ENCODE peak calls at places on chromosomes 12 and 14, in seven cellular contexts. One of them, this sample, is unnamed.
A peak's percentile ranks its signal among the peaks of the same experiment; 100 is the strongest.

GRCh38 chr14:36442824-36443241 is 77.2 kb downstream of the NKX2-1 start:
- DNase-seq in transverse colon: no peak
- DNase-seq in suprapubic skin: no peak
- DNase-seq in right lobe of liver: no peak
- DNase-seq in lower lobe of right lung: no peak
- DNase-seq in fibroblast of lung: no peak
- DNase-seq in right atrium auricular region: no peak
- DNase-seq in this sample: no peak

GRCh38 chr12:103444983-103445382 is 50.8 kb downstream of the C12orf42 start:
- DNase-seq in lower lobe of right lung: no peak
- DNase-seq in right atrium auricular region: no peak
- DNase-seq in right lobe of liver: no peak
- DNase-seq in transverse colon: no peak
- DNase-seq in fibroblast of lung: no peak
- DNase-seq in suprapubic skin: no peak
- DNase-seq in this sample: no peak

GRCh38 chr14:105711058-105711620 is 184.8 kb downstream of the TMEM121 start:
- DNase-seq in lower lobe of right lung: no peak
- DNase-seq in transverse colon: no peak
- DNase-seq in right atrium auricular region: no peak
- DNase-seq in suprapubic skin: no peak
- DNase-seq in right lobe of liver: no peak
- DNase-seq in fibroblast of lung: no peak
- DNase-seq in this sample: peak; percentile 63

GRCh38 chr14:39614292-39614923 is 182.2 kb upstream of the FBXO33 start:
- DNase-seq in right lobe of liver: no peak
- DNase-seq in right atrium auricular region: no peak
- DNase-seq in fibroblast of lung: no peak
- DNase-seq in lower lobe of right lung: no peak
- DNase-seq in suprapubic skin: no peak
- DNase-seq in transverse colon: no peak
- DNase-seq in this sample: no peak

GRCh38 chr12:15778126-15778525 is 11.1 kb downstream of the EPS8 start:
- DNase-seq in suprapubic skin: no peak
- DNase-seq in fibroblast of lung: peak; percentile 88
- DNase-seq in right lobe of liver: no peak
- DNase-seq in lower lobe of right lung: no peak
- DNase-seq in right atrium auricular region: no peak
- DNase-seq in transverse colon: no peak
- DNase-seq in this sample: no peak

GRCh38 chr12:24960222-24960855 is 11.4 kb upstream of the BCAT1 start:
- DNase-seq in transverse colon: peak; percentile 20
- DNase-seq in suprapubic skin: no peak
- DNase-seq in right lobe of liver: no peak
- DNase-seq in lower lobe of right lung: no peak
- DNase-seq in right atrium auricular region: no peak
- DNase-seq in fibroblast of lung: peak; percentile 62
- DNase-seq in this sample: peak; percentile 57

GRCh38 chr14:78606111-78606510 is 435.9 kb downstream of the NRXN3 start:
- DNase-seq in lower lobe of right lung: no peak
- DNase-seq in right lobe of liver: no peak
- DNase-seq in transverse colon: no peak
- DNase-seq in right atrium auricular region: no peak
- DNase-seq in fibroblast of lung: peak; percentile 91
- DNase-seq in suprapubic skin: no peak
- DNase-seq in this sample: no peak

GRCh38 chr12:20105938-20106337 is 262.4 kb upstream of the PDE3A start:
- DNase-seq in right atrium auricular region: no peak
- DNase-seq in right lobe of liver: no peak
- DNase-seq in lower lobe of right lung: no peak
- DNase-seq in suprapubic skin: no peak
- DNase-seq in fibroblast of lung: peak; percentile 39
- DNase-seq in transverse colon: no peak
- DNase-seq in this sample: no peak

GRCh38 chr12:49552014-49552413 is 13.2 kb downstream of the KCNH3 start:
- DNase-seq in right atrium auricular region: no peak
- DNase-seq in lower lobe of right lung: no peak
- DNase-seq in fibroblast of lung: no peak
- DNase-seq in right lobe of liver: peak; percentile 90
- DNase-seq in transverse colon: no peak
- DNase-seq in suprapubic skin: no peak
- DNase-seq in this sample: no peak

GRCh38 chr12:41509655-41510054 is 321.5 kb downstream of the PDZRN4 start:
- DNase-seq in lower lobe of right lung: no peak
- DNase-seq in right lobe of liver: no peak
- DNase-seq in transverse colon: no peak
- DNase-seq in fibroblast of lung: no peak
- DNase-seq in suprapubic skin: no peak
- DNase-seq in right atrium auricular region: no peak
- DNase-seq in this sample: no peak

GRCh38 chr12:109710279-109710746 is 3.3 kb upstream of the FAM222A start:
- DNase-seq in right lobe of liver: no peak
- DNase-seq in suprapubic skin: no peak
- DNase-seq in right atrium auricular region: no peak
- DNase-seq in lower lobe of right lung: no peak
- DNase-seq in fibroblast of lung: peak; percentile 24
- DNase-seq in transverse colon: no peak
- DNase-seq in this sample: no peak

DNA sequence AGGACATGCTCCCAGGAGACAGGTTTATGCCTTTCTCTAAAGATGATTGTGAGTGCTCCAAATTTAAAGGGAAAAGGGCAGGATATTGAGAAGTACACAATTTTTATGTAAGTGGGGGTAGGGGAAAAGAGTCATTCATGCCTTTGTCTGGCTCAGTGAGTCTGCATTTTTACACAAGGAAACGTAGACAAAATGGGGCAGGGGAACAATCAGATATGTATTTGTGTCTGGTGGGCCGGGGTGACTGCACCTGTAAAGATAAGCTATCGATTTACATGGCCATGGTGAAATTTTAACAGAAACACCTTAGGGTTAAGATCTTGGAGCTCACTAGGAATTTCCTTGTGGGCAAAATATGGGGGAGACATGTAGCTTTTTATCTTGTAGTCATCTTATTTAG is 123.6 kb downstream of the VRK1 start:
- DNase-seq in lower lobe of right lung: no peak
- DNase-seq in transverse colon: no peak
- DNase-seq in suprapubic skin: no peak
- DNase-seq in right lobe of liver: no peak
- DNase-seq in right atrium auricular region: no peak
- DNase-seq in fibroblast of lung: no peak
- DNase-seq in this sample: no peak
- H3K4me1 ChIP-seq in lower lobe of right lung: no peaks in the 10 kb centered on the region
- H3K4me1 ChIP-seq in transverse colon: no peaks in the 10 kb centered on the region
- H3K4me1 ChIP-seq in suprapubic skin: no peaks in the 10 kb centered on the region
- H3K4me1 ChIP-seq in right lobe of liver: no peaks in the 10 kb centered on the region
- H3K4me1 ChIP-seq in right atrium auricular region: no peaks in the 10 kb centered on the region
- H3K4me1 ChIP-seq in fibroblast of lung: no peaks in the 10 kb centered on the region
- H3K4me1 ChIP-seq in this sample: peaks cover 15% of the 10 kb centered on the region

GRCh38 chr12:132530451-132530850 is 40.5 kb downstream of the FBRSL1 start:
- DNase-seq in transverse colon: no peak
- DNase-seq in lower lobe of right lung: no peak
- DNase-seq in suprapubic skin: no peak
- DNase-seq in right atrium auricular region: no peak
- DNase-seq in fibroblast of lung: no peak
- DNase-seq in right lobe of liver: no peak
- DNase-seq in this sample: no peak

GRCh38 chr12:132530851-132531250 is 40.9 kb downstream of the FBRSL1 start:
- DNase-seq in fibroblast of lung: no peak
- DNase-seq in right lobe of liver: no peak
- DNase-seq in right atrium auricular region: no peak
- DNase-seq in transverse colon: no peak
- DNase-seq in suprapubic skin: no peak
- DNase-seq in lower lobe of right lung: no peak
- DNase-seq in this sample: no peak

GRCh38 chr12:132535046-132535445 is 45.1 kb downstream of the FBRSL1 start:
- DNase-seq in transverse colon: no peak
- DNase-seq in right lobe of liver: no peak
- DNase-seq in suprapubic skin: no peak
- DNase-seq in fibroblast of lung: no peak
- DNase-seq in right atrium auricular region: no peak
- DNase-seq in lower lobe of right lung: no peak
- DNase-seq in this sample: no peak

GRCh38 chr12:132536102-132536876 is 46.3 kb downstream of the FBRSL1 start:
- DNase-seq in right atrium auricular region: no peak
- DNase-seq in fibroblast of lung: no peak
- DNase-seq in suprapubic skin: no peak
- DNase-seq in lower lobe of right lung: no peak
- DNase-seq in right lobe of liver: no peak
- DNase-seq in transverse colon: no peak
- DNase-seq in this sample: no peak

GRCh38 chr12:132533584-132533958 is 43.6 kb downstream of the FBRSL1 start:
- DNase-seq in suprapubic skin: no peak
- DNase-seq in fibroblast of lung: no peak
- DNase-seq in right atrium auricular region: no peak
- DNase-seq in transverse colon: no peak
- DNase-seq in right lobe of liver: no peak
- DNase-seq in lower lobe of right lung: no peak
- DNase-seq in this sample: no peak
- H3K27me3 ChIP-seq in suprapubic skin: no peaks in the 10 kb centered on the region
- H3K27me3 ChIP-seq in fibroblast of lung: no peaks in the 10 kb centered on the region
- H3K27me3 ChIP-seq in right atrium auricular region: no peaks in the 10 kb centered on the region
- H3K27me3 ChIP-seq in transverse colon: no peaks in the 10 kb centered on the region
- H3K27me3 ChIP-seq in right lobe of liver: no peaks in the 10 kb centered on the region
- H3K27me3 ChIP-seq in lower lobe of right lung: no peaks in the 10 kb centered on the region
- H3K27me3 ChIP-seq in this sample: no peaks in the 10 kb centered on the region

DNA sequence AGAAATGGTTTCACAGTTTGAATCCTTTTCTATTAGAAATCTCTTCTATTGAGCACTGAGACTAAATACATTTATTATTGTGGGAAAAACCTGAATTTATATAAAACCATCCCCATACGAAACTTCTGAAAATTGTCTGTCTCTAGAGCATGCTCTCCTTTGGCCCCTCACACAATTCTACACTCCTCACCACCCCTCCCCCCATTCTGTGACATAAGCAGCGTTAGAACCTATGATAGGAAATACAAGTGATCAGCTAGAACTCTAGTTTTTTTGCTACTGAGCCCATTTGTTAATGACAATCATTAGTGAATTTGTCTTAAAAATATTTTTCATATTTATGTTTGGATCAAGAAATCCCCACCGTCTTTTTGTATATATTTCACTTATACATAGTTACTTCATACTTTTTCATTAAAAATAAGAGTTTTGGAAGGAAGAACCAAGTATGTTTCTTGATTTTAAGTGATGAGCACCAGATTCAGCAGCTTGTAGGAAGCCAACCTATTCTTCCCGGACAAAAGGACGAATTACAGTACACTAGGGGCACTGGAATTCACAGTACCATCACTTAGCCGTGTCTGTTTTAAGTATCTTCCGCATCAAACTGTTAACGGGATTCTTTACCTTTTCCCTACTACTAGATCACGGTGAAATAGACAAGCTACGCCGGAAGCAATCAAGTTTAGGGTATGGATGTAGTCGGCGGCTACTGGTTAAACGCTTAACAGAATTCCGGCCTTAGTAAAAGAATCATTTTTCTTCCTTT is 724 bp downstream of the GTSF1 start:
- DNase-seq in right atrium auricular region: no peak
- DNase-seq in fibroblast of lung: no peak
- DNase-seq in transverse colon: no peak
- DNase-seq in suprapubic skin: no peak
- DNase-seq in lower lobe of right lung: no peak
- DNase-seq in right lobe of liver: no peak
- DNase-seq in this sample: no peak
- H3K4me3 ChIP-seq in right atrium auricular region: no peak overlapping the region
- H3K4me3 ChIP-seq in fibroblast of lung: no peak overlapping the region
- H3K4me3 ChIP-seq in transverse colon: no peak overlapping the region
- H3K4me3 ChIP-seq in suprapubic skin: no peak overlapping the region
- H3K4me3 ChIP-seq in lower lobe of right lung: no peak overlapping the region
- H3K4me3 ChIP-seq in right lobe of liver: no peak overlapping the region
- H3K4me3 ChIP-seq in this sample: no peak overlapping the region

GRCh38 chr12:124453419-124454351 is 113.7 kb downstream of the NCOR2 start:
- DNase-seq in fibroblast of lung: peak; percentile 70
- DNase-seq in lower lobe of right lung: peak; percentile 90
- DNase-seq in right lobe of liver: peak; percentile 71
- DNase-seq in right atrium auricular region: peak; percentile 95
- DNase-seq in transverse colon: peak; percentile 80
- DNase-seq in suprapubic skin: peak; percentile 92
- DNase-seq in this sample: peak; percentile 85
- H3K4me1 ChIP-seq in fibroblast of lung: peaks cover 29% of the 10 kb centered on the region
- H3K4me1 ChIP-seq in lower lobe of right lung: peaks cover 76% of the 10 kb centered on the region
- H3K4me1 ChIP-seq in right lobe of liver: no peaks in the 10 kb centered on the region
- H3K4me1 ChIP-seq in right atrium auricular region: no peaks in the 10 kb centered on the region
- H3K4me1 ChIP-seq in transverse colon: peaks cover 34% of the 10 kb centered on the region
- H3K4me1 ChIP-seq in suprapubic skin: peaks cover 61% of the 10 kb centered on the region
- H3K4me1 ChIP-seq in this sample: peaks cover 32% of the 10 kb centered on the region

GRCh38 chr14:101453225-101453624 is 108.1 kb upstream of the DIO3 start:
- DNase-seq in lower lobe of right lung: no peak
- DNase-seq in right lobe of liver: no peak
- DNase-seq in fibroblast of lung: no peak
- DNase-seq in suprapubic skin: no peak
- DNase-seq in right atrium auricular region: no peak
- DNase-seq in transverse colon: no peak
- DNase-seq in this sample: no peak
- H3K27me3 ChIP-seq in lower lobe of right lung: peaks cover 30% of the 10 kb centered on the region
- H3K27me3 ChIP-seq in right lobe of liver: peaks cover under 1% of the 10 kb centered on the region
- H3K27me3 ChIP-seq in fibroblast of lung: no peaks in the 10 kb centered on the region
- H3K27me3 ChIP-seq in suprapubic skin: peaks cover 47% of the 10 kb centered on the region
- H3K27me3 ChIP-seq in right atrium auricular region: peaks cover 6% of the 10 kb centered on the region
- H3K27me3 ChIP-seq in transverse colon: peaks cover 50% of the 10 kb centered on the region
- H3K27me3 ChIP-seq in this sample: no peaks in the 10 kb centered on the region

DNA sequence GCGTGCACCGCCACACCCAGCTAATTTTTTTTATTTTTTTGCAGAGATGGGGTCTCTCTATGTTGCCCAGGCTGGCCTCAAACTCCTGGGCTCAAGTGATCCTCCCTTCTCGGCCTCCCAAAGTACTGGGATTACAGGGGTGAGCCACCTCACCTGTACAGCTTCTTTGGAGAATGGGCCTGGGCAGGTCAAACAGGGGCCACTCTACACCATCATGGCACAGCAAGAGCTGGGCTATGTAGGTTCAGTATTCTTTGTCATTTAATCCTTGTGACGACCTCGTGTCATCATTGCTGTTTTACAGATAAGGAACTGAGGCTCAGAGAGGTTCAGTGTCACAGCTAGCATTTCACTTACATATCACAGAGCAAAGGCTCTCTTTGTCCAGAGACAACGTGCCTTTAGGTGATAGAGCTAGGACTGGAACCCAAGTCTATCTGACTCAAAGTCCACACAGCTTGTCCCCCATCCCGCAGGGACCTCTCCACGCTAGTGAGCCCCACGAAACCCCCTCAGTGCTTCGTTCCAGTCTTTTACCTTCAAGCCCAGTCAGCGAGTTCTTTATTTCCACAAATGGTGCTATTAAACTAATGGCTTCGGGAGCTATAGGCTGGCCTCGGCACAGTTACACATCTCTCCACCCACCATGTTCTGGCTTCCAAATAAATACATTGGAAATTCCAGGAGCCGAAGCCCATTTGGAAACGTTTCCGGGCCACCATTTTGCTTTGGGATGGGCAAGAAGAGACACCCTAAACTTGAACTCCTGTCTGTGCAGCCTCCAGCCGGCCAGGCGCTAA is 701 bp upstream of the MAP1LC3B2 start:
- DNase-seq in transverse colon: no peak
- DNase-seq in suprapubic skin: no peak
- DNase-seq in lower lobe of right lung: no peak
- DNase-seq in right atrium auricular region: no peak
- DNase-seq in right lobe of liver: no peak
- DNase-seq in fibroblast of lung: no peak
- DNase-seq in this sample: no peak
- H3K4me3 ChIP-seq in transverse colon: no peak overlapping the region
- H3K4me3 ChIP-seq in suprapubic skin: peak overlapping the region; percentile 19
- H3K4me3 ChIP-seq in lower lobe of right lung: no peak overlapping the region
- H3K4me3 ChIP-seq in right atrium auricular region: no peak overlapping the region
- H3K4me3 ChIP-seq in right lobe of liver: no peak overlapping the region
- H3K4me3 ChIP-seq in fibroblast of lung: no peak overlapping the region
- H3K4me3 ChIP-seq in this sample: no peak overlapping the region